ENCODE peak calls at places on chromosomes 12 and 14, in four cellular contexts. K is Peyer's patch, T is AG09319, Z is fibroblast of pulmonary artery. I is an unnamed sample.

GRCh38 chr12:63822352-63822751 is 22.1 kb upstream of the SRGAP1 start:
- DNase-seq in K (no peak), T (no peak), Z (peak), I (no peak)

GRCh38 chr12:6958609-6959375 is 7.6 kb downstream of the PTPN6 start:
- DNase-seq in K (peak), T (no peak), Z (no peak), I (peak)

GRCh38 chr14:34920339-34920738 is 45.2 kb upstream of the BAZ1A start:
- DNase-seq in K (no peak), T (no peak), Z (no peak), I (no peak)

GRCh38 chr12:115817399-115817798 is 460.1 kb downstream of the MED13L start:
- DNase-seq in K (no peak), T (no peak), Z (no peak), I (no peak)

GRCh38 chr14:60250318-60251035 is 1.5 kb downstream of the PPM1A start:
- DNase-seq in K (no peak), T (no peak), Z (peak), I (no peak)

GRCh38 chr12:131379758-131380157 is 331.1 kb upstream of the SFSWAP start:
- DNase-seq in K (no peak), T (no peak), Z (no peak), I (no peak)

GRCh38 chr12:50088577-50089335 is 3.6 kb downstream of the SMARCD1 start:
- DNase-seq in K (peak), T (no peak), Z (peak), I (no peak)

GRCh38 chr12:79933580-79934264 is 1.2 kb downstream of the PPP1R12A start:
- DNase-seq in K (peak), T (no peak), Z (peak), I (no peak)

GRCh38 chr14:22178330-22178981 is 410.6 kb downstream of the DAD1 start:
- DNase-seq in K (no peak), T (no peak), Z (no peak), I (no peak)

GRCh38 chr12:24608637-24609285 is 340.1 kb downstream of the BCAT1 start:
- DNase-seq in K (no peak), T (no peak), Z (no peak), I (no peak)

GRCh38 chr12:93777249-93777648 is 100.1 kb downstream of the CRADD start:
- DNase-seq in K (no peak), T (no peak), Z (peak), I (no peak)

GRCh38 chr12:48961801-48962200 is 4.5 kb upstream of the ARF3 start:
- DNase-seq in K (no peak), T (no peak), Z (no peak), I (no peak)

GRCh38 chr12:68673788-68674187 is 13.0 kb upstream of the NUP107 start:
- DNase-seq in K (no peak), T (no peak), Z (no peak), I (no peak)

GRCh38 chr12:57085999-57086950 is 2.6 kb upstream of the NAB2 start:
- DNase-seq in K (peak), T (no peak), Z (peak), I (peak)
- TF ChIP-seq CTCF in K (no peak), T (peak), Z (peak), I (peak)

GRCh38 chr12:31959701-31960391 is 631 bp downstream of the RESF1 start:
- DNase-seq in K (peak), T (peak), Z (peak), I (peak)
- TF ChIP-seq CTCF in K (peak), T (peak), Z (no peak), I (no peak)

GRCh38 chr12:9647825-9648700 is 21.4 kb upstream of the CLEC2D start:
- DNase-seq in K (peak), T (peak), Z (peak), I (peak)
- TF ChIP-seq CTCF in K (no peak), T (no peak), Z (no peak), I (no peak)

GRCh38 chr14:39731912-39732311 is 299.7 kb upstream of the FBXO33 start:
- DNase-seq in K (no peak), T (no peak), Z (no peak), I (no peak)
- TF ChIP-seq CTCF in K (no peak), T (no peak), Z (no peak), I (no peak)

DNA sequence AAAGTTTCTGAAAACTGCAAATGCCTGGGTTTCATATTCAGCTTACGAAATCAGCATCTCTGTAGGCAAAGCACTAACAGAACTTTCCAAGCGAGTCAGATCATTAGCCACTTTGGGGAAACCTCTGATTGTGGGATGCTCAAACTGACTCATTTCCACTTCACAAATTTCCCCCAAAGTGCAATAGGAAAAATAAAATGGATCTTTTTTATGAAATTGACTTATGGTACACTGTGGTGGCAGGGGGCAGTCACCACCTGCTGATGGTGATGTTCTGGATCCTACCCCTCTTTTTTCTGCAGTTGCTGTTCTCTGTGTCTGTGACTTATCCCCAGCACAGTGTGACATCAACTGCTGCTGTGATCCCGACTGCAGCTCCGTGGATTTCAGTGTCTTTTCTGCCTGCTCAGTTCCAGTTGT is 5.6 kb downstream of the TCTN1 start:
- DNase-seq in K (peak), T (no peak), Z (no peak), I (no peak)
- TF ChIP-seq CTCF in K (no peak), T (no peak), Z (no peak), I (no peak)

GRCh38 chr12:41368006-41368405 is 179.9 kb downstream of the PDZRN4 start:
- DNase-seq in K (no peak), T (no peak), Z (peak), I (no peak)
- TF ChIP-seq CTCF in K (no peak), T (no peak), Z (peak), I (no peak)

GRCh38 chr12:57006809-57007475 is 596 bp upstream of the ZBTB39 start:
- DNase-seq in K (no peak), T (no peak), Z (no peak), I (no peak)
- TF ChIP-seq CTCF in K (no peak), T (no peak), Z (no peak), I (no peak)